ENCODE peak calls at places on chromosomes 7 and 10, in five cellular contexts. R, Q, B, O and I are unnamed samples. For H3K4me1, the result is how much of the 10 kb centered on the place peaks cover.

GRCh38 chr10:110411047-110411410 is 86.7 kb upstream of the DUSP5 start:
- DNase-seq in R (no peak), Q (peak), B (no peak), O (no peak), I (no peak)

GRCh38 chr10:78452782-78453181 is 419.1 kb downstream of the RPS24 start:
- DNase-seq in R (no peak), Q (no peak), B (no peak), O (no peak), I (no peak)

GRCh38 chr10:21534611-21535493 is 820 bp downstream of the MLLT10 start:
- DNase-seq in R (peak), Q (peak), B (peak), O (peak), I (peak)

GRCh38 chr10:79084012-79084971 is 15.5 kb downstream of the ZMIZ1 start:
- DNase-seq in R (peak), Q (peak), B (peak), O (peak), I (no peak)

GRCh38 chr10:24723386-24723787 is 300 bp downstream of the ARHGAP21 start:
- DNase-seq in R (peak), Q (peak), B (no peak), O (no peak), I (no peak)

GRCh38 chr7:105791926-105792325 is 84.5 kb downstream of the ATXN7L1 start:
- DNase-seq in R (no peak), Q (no peak), B (no peak), O (no peak), I (no peak)

GRCh38 chr7:30549933-30550493 is 44.7 kb upstream of the GARS1 start:
- DNase-seq in R (no peak), Q (peak), B (no peak), O (no peak), I (peak)

GRCh38 chr7:137169282-137169698 is 174.2 kb downstream of the PTN start:
- DNase-seq in R (no peak), Q (peak), B (no peak), O (peak), I (no peak)

GRCh38 chr7:21547511-21547910 is 4.7 kb downstream of the DNAH11 start:
- DNase-seq in R (no peak), Q (no peak), B (no peak), O (no peak), I (no peak)

GRCh38 chr7:64874114-64874513 is 29.0 kb upstream of the ZNF273 start:
- DNase-seq in R (no peak), Q (no peak), B (no peak), O (no peak), I (no peak)

GRCh38 chr7:64874562-64875250 is 28.4 kb upstream of the ZNF273 start:
- DNase-seq in R (no peak), Q (no peak), B (no peak), O (no peak), I (no peak)

GRCh38 chr7:64875658-64876406 is 27.2 kb upstream of the ZNF273 start:
- DNase-seq in R (no peak), Q (no peak), B (no peak), O (no peak), I (no peak)

GRCh38 chr7:64873517-64873916 is 29.6 kb upstream of the ZNF273 start:
- DNase-seq in R (no peak), Q (no peak), B (no peak), O (no peak), I (no peak)

DNA sequence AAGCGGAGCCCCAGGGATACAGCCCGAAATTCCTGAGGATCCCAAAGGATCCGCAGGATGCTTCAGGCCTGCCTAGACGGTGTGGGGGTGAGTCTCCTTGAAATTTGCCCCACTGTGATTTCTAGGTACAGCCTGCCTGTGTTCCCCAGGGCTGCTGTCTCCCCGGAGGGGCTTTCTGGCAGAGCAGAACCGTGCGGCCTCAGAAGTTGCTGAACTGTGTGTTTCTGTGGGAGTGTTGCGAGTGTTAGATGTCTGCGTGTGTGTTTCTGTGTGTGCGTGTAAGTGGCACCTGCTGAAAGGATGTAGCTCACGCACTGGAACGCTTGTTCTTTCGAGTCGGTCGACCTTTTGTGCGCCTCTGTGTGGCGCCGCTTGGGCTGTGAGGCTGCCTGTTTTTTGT is 27.8 kb upstream of the ZNF273 start:
- DNase-seq in R (no peak), Q (no peak), B (no peak), O (no peak), I (no peak)
- TF ChIP-seq POLR2A in R (no peak), Q (no peak), B (no peak), O (no peak), I (no peak)

GRCh38 chr7:23471090-23471859 is 984 bp upstream of the IGF2BP3 start:
- DNase-seq in R (peak), Q (no peak), B (peak), O (no peak), I (peak)
- H3K4me1 ChIP-seq in R (half or more), Q (under half), B (under half), O (under half), I (half or more)

DNA sequence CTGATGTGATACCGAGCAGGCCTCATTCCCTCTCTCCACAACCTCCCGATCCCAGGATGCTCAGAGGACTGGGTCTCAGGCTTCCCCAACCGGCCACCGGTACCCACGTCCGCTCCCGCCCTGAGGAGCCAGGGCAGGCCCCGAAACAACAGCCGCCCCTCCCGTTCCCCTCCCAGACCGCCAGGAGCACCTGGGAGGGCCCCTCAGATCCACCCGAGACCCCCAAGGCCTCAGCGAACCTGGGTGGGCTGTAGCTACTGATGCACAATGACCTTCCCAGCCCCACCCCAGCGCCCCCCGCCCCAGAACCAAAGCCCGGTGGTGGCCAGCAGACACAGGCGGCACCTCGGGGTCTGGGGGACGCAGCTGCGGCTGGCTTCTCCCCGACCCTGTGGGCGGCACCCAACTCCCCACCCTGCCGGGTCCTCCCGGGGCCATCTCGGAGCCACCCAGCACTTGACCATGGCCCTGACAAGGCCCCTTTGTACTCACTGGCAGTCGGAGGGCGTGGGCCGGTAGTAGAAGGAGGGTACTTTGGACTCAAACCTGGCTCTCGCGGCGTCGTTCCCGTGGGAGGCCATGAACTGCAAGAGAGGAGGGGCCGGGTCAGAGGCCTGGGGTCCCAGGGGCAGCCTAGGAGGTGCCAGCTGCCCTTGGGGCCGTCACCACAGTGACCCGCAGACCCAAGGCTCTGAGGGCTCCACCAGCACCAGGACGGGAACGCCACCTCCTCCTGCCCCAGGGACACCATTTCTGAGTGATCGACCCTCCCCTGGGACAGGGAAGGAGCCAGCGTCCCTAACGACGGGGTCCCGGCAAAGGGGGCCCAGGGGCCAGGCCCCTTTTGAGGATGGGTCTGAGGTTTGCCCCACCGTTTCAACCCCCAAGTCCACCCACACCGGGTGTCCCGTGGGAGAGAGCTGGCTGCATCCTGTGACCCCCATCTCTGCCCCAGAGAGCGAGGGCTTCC is 28.1 kb downstream of the ADAP1 start:
- DNase-seq in R (peak), Q (peak), B (no peak), O (no peak), I (peak)
- H3K4me3 ChIP-seq in R (no peak), Q (no peak), B (no peak), O (no peak), I (no peak)

DNA sequence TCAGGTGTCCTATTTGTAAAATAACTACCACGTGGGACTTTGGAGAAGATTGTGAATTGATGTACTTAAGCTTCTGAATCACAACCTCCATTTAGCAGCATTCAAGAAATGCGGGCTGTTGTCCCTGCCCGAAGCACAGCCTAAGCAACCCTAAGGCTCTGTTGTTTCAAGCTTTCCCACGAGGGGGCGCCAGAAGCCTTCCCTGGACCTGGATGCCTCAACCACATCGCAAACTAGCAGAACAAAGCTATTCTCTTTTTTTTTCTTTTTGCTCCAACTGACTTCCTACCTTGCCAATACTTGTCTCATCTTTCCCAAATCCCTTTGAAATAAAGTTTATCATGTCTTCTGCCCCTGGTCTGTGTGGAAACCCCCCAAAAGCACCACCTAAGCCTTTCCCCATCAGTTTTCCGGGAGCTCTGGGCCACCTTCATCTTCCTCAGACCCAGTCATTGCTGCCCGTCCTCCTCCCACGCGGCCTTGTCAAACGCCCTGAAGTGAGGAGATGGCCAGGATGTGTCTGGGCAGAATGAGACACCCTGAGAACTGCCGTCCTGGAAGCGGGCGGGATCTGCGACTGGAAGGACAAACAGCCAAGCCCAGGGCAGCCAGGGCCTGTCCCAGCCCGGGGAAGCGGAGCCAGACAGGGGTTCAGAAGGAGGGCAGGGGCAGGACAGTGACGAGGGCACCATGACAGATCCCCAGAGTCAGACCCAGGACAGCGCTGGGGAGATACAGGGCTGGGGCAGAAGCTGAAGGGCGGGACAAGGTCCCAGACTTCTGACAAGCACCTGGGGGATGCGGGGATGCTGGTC is 112.7 kb downstream of the SLIT1 start:
- DNase-seq in R (peak), Q (peak), B (peak), O (peak), I (peak)
- TF ChIP-seq POLR2A in R (no peak), Q (no peak), B (no peak), O (no peak), I (no peak)

GRCh38 chr7:2497500-2498336 is 21.5 kb upstream of the GRIFIN start:
- DNase-seq in R (no peak), Q (no peak), B (no peak), O (peak), I (peak)

GRCh38 chr7:2499719-2500430 is 19.7 kb upstream of the LFNG start:
- DNase-seq in R (no peak), Q (no peak), B (no peak), O (no peak), I (no peak)

GRCh38 chr7:2500701-2501100 is 18.9 kb upstream of the LFNG start:
- DNase-seq in R (no peak), Q (no peak), B (no peak), O (no peak), I (no peak)

GRCh38 chr7:2498708-2499107 is 20.9 kb upstream of the LFNG start:
- DNase-seq in R (no peak), Q (no peak), B (no peak), O (no peak), I (peak)

DNA sequence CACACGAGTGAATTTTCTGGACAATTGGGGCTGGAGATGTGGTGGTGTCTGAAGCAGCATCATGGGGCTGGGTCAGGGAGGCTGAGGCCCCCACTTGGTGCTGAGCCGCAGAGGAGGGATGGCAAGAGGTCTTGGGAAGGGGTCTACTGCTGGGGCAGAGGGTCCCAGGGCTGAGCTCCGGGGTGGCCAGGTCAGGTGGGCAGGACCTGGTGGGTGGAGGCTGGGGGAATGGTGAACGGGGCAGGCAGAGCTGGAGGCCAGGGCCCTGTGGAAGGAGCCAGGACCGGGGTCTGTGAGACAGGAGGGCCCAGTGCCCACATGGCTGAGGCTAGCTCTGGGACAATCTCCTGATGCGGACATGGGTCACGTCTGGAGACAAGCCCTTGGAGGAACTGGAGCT is 20.4 kb upstream of the LFNG start:
- DNase-seq in R (no peak), Q (no peak), B (no peak), O (no peak), I (no peak)
- H3K4me1 ChIP-seq in R (under half), Q (under half), B (under half), O (under half), I (under half)

GRCh38 chr7:55556031-55556430 is 16.3 kb downstream of the VOPP1 start:
- DNase-seq in R (no peak), Q (no peak), B (no peak), O (no peak), I (no peak)
- H3K4me3 ChIP-seq in R (no peak), Q (no peak), B (no peak), O (no peak), I (no peak)